ENCODE peak calls at places on chromosomes 12 and 14, in eight cellular contexts. O is SK-N-SH, P is GM23338, F is HCT116, W is PC-3, N is PC-9, J is hepatocyte, H is MM.1S. Y is an unnamed sample.

GRCh38 chr12:106309671-106310313 is 7.3 kb downstream of the TCP11L2 start:
- DNase-seq in O (no peak), P (no peak), F (no peak), W (peak; percentile 37), N (no peak), J (no peak), H (peak; percentile 24), Y (no peak)

GRCh38 chr14:91367173-91368171 is 50.1 kb downstream of the CCDC88C start:
- DNase-seq in O (no peak), P (no peak), F (no peak), W (peak; percentile 79), N (peak; percentile 96), J (peak; percentile 34), H (peak; percentile 94), Y (peak; percentile 94)

GRCh38 chr12:537772-538171 is 78.0 kb downstream of the B4GALNT3 start:
- DNase-seq in O (no peak), P (no peak), F (peak; percentile 29), W (peak; percentile 75), N (peak; percentile 86), J (peak; percentile 76), H (no peak), Y (no peak)

GRCh38 chr14:65185859-65186258 is 83.5 kb upstream of the MAX start:
- DNase-seq in O (no peak), P (no peak), F (no peak), W (no peak), N (no peak), J (no peak), H (no peak), Y (no peak)

GRCh38 chr12:49693931-49694439 is 13.2 kb downstream of the FMNL3 start:
- DNase-seq in O (no peak), P (no peak), F (no peak), W (peak; percentile 12), N (no peak), J (no peak), H (no peak), Y (no peak)

GRCh38 chr12:124289634-124290600 is 5.0 kb upstream of the RFLNA start:
- DNase-seq in O (peak; percentile 77), P (no peak), F (no peak), W (no peak), N (no peak), J (no peak), H (no peak), Y (no peak)

GRCh38 chr12:87784350-87784749 is 244.9 kb downstream of the C12orf50 start:
- DNase-seq in O (no peak), P (no peak), F (no peak), W (no peak), N (no peak), J (no peak), H (no peak), Y (no peak)

GRCh38 chr12:124351422-124351821 is 56.5 kb downstream of the RFLNA start:
- DNase-seq in O (no peak), P (no peak), F (no peak), W (no peak), N (no peak), J (no peak), H (no peak), Y (no peak)

GRCh38 chr12:81863406-81863805 is 104.3 kb upstream of the PPFIA2 start:
- DNase-seq in O (no peak), P (peak; percentile 26), F (no peak), W (no peak), N (no peak), J (no peak), H (no peak), Y (no peak)

GRCh38 chr12:124567673-124568373 is 411 bp upstream of the NCOR2 start:
- DNase-seq in O (peak; percentile 97), P (peak; percentile 75), F (no peak), W (peak; percentile 85), N (no peak), J (peak; percentile 95), H (peak; percentile 67), Y (peak; percentile 81)

GRCh38 chr14:55151601-55152000 is 22.5 kb downstream of the LGALS3 start:
- DNase-seq in O (no peak), P (no peak), F (no peak), W (no peak), N (no peak), J (no peak), H (no peak), Y (no peak)

GRCh38 chr14:73753043-73753886 is 39.1 kb upstream of the PNMA1 start:
- DNase-seq in O (peak; percentile 64), P (no peak), F (no peak), W (no peak), N (no peak), J (peak; percentile 77), H (no peak), Y (peak; percentile 17)

GRCh38 chr12:64258576-64258975 is 36.5 kb upstream of the KICS2 start:
- DNase-seq in O (no peak), P (peak; percentile 20), F (no peak), W (no peak), N (no peak), J (no peak), H (no peak), Y (no peak)

GRCh38 chr14:99531221-99532096 is 50.2 kb downstream of the CCNK start:
- DNase-seq in O (no peak), P (peak; percentile 53), F (no peak), W (no peak), N (no peak), J (no peak), H (no peak), Y (no peak)

GRCh38 chr12:83015390-83016225 is 328.9 kb downstream of the TMTC2 start:
- DNase-seq in O (no peak), P (no peak), F (peak; percentile 23), W (no peak), N (peak; percentile 55), J (no peak), H (no peak), Y (no peak)

GRCh38 chr12:113678222-113678621 is 206.6 kb upstream of the LHX5 start:
- DNase-seq in O (no peak), P (no peak), F (no peak), W (peak; percentile 61), N (no peak), J (no peak), H (no peak), Y (no peak)

GRCh38 chr14:45679852-45680251 is 426.9 kb upstream of the MIS18BP1 start:
- DNase-seq in O (no peak), P (no peak), F (peak; percentile 15), W (peak; percentile 95), N (peak; percentile 93), J (no peak), H (no peak), Y (no peak)

GRCh38 chr12:120361506-120362208 is 7.3 kb downstream of the MSI1 start:
- DNase-seq in O (peak; percentile 98), P (peak; percentile 97), F (no peak), W (no peak), N (no peak), J (peak; percentile 91), H (no peak), Y (no peak)

GRCh38 chr12:30874455-30875313 is 51.9 kb upstream of the TSPAN11 start:
- DNase-seq in O (peak; percentile 39), P (no peak), F (no peak), W (no peak), N (no peak), J (no peak), H (no peak), Y (no peak)

GRCh38 chr12:62292761-62293446 is 32.7 kb downstream of the USP15 start:
- DNase-seq in O (no peak), P (peak; percentile 14), F (no peak), W (no peak), N (no peak), J (no peak), H (no peak), Y (no peak)

GRCh38 chr14:60775296-60775695 is 40.7 kb downstream of the MNAT1 start:
- DNase-seq in O (no peak), P (no peak), F (no peak), W (peak; percentile 93), N (peak; percentile 94), J (no peak), H (no peak), Y (no peak)
- H3K9me2 ChIP-seq in O (no peaks in the 10 kb centered on the region), P (peaks cover 4% of the 10 kb centered on the region), F (no peaks in the 10 kb centered on the region), W (no peaks in the 10 kb centered on the region), N (no peaks in the 10 kb centered on the region), J (no peaks in the 10 kb centered on the region), H (no peaks in the 10 kb centered on the region), Y (no peaks in the 10 kb centered on the region)

DNA sequence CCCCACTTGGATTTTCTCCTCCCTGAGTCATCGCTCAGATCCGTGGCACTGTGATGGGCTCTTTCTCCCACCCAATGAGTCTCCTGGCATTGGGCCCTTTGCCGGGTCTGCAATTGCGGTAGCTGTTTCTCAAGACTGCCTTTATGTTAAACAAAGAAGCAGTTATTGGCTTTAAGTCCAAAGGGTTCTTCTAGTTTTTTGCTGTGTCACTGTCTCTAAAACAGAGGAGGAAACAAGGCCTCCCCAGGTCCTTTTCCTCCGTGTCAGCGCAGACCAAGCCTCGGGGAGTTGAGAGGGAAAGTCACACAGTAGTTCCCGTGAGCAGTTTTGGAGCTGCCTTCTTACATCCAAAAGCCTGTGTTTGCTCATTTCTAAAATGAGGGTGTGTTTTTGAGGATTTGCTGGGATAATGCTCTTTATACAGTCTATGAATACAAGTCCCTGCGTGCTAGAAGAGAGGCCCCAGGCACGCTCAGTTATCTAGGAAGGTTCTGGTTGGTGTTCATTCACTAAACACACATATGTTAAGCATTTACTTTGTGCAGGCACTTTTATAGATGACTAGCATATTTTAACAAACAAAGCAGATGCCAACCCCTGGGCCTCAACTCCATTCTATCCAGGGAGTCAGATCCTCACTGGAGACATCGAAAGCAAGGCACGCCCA is 126.0 kb upstream of the PZP start:
- DNase-seq in O (no peak), P (no peak), F (no peak), W (no peak), N (no peak), J (peak; percentile 51), H (no peak), Y (no peak)
- TF ChIP-seq CTCF in O (no peak), P (no peak), F (no peak), W (no peak), N (no peak), J (no peak), H (no peak), Y (no peak)

GRCh38 chr12:126974779-126975178 is 1292.2 kb upstream of the TMEM132C start:
- DNase-seq in O (no peak), P (peak; percentile 11), F (no peak), W (peak; percentile 16), N (no peak), J (no peak), H (no peak), Y (no peak)
- H3K9me2 ChIP-seq in O (no peaks in the 10 kb centered on the region), P (no peaks in the 10 kb centered on the region), F (no peaks in the 10 kb centered on the region), W (no peaks in the 10 kb centered on the region), N (no peaks in the 10 kb centered on the region), J (no peaks in the 10 kb centered on the region), H (no peaks in the 10 kb centered on the region), Y (no peaks in the 10 kb centered on the region)

GRCh38 chr12:76346236-76346635 is 2.0 kb downstream of the BBS10 start:
- DNase-seq in O (no peak), P (no peak), F (no peak), W (no peak), N (no peak), J (no peak), H (no peak), Y (no peak)

GRCh38 chr12:76345569-76345968 is 2.6 kb downstream of the BBS10 start:
- DNase-seq in O (no peak), P (no peak), F (no peak), W (peak; percentile 13), N (no peak), J (no peak), H (no peak), Y (no peak)

GRCh38 chr12:76348079-76348901 is at the start of gene BBS10:
- DNase-seq in O (peak; percentile 89), P (peak; percentile 96), F (peak; percentile 83), W (peak; percentile 92), N (peak; percentile 79), J (peak; percentile 93), H (peak; percentile 92), Y (peak; percentile 96)

GRCh38 chr12:76341436-76342030 is 6.7 kb downstream of the BBS10 start:
- DNase-seq in O (no peak), P (no peak), F (no peak), W (peak; percentile 41), N (no peak), J (no peak), H (no peak), Y (no peak)

GRCh38 chr12:76346798-76347420 is 1.3 kb downstream of the BBS10 start:
- DNase-seq in O (peak; percentile 29), P (no peak), F (no peak), W (peak; percentile 70), N (no peak), J (peak; percentile 68), H (peak; percentile 63), Y (peak; percentile 63)
- TF ChIP-seq CTCF in O (peak; percentile 71), P (peak; percentile 48), F (peak; percentile 53), W (peak; percentile 76), N (peak; percentile 57), J (peak; percentile 64), H (peak; percentile 55), Y (peak; percentile 76)

Y was measured in OCI-LY7.